ENCODE peak calls at places on chromosomes 11 and 22, in nine cellular contexts. X is heart left ventricle; T is adrenal gland; N is CD8-positive, alpha-beta memory T cell; J is tibial artery; I is SJSA1; B is HAP-1; A is right atrium auricular region; D is OCI-LY7. L is an unnamed sample.
A peak's percentile ranks its signal among the peaks of the same experiment; 100 is the strongest.

GRCh38 chr11:116970485-116971292 is 127.5 kb downstream of the SIK3 start:
- DNase-seq in X (no peak), T (no peak), N (no peak), J (no peak), I (no peak), B (no peak), A (no peak), D (no peak), L (no peak)

GRCh38 chr22:50437511-50438304 is 37.1 kb downstream of the SBF1 start:
- DNase-seq in X (no peak), T (no peak), N (no peak), J (no peak), I (no peak), B (no peak), A (no peak), D (no peak), L (no peak)

GRCh38 chr11:4022669-4023068 is 71.9 kb upstream of the RRM1 start:
- DNase-seq in X (no peak), T (no peak), N (no peak), J (no peak), I (no peak), B (no peak), A (no peak), D (no peak), L (no peak)

GRCh38 chr22:39266398-39267030 is 21.7 kb upstream of the PDGFB start:
- DNase-seq in X (no peak), T (no peak), N (no peak), J (no peak), I (no peak), B (no peak), A (peak; percentile 69), D (no peak), L (no peak)

GRCh38 chr22:35910013-35910860 is 118.4 kb downstream of the RBFOX2 start:
- DNase-seq in X (no peak), T (no peak), N (no peak), J (no peak), I (no peak), B (peak; percentile 72), A (no peak), D (no peak), L (no peak)

GRCh38 chr11:84894666-84895065 is 732.5 kb downstream of the DLG2 start:
- DNase-seq in X (no peak), T (no peak), N (no peak), J (no peak), I (no peak), B (no peak), A (no peak), D (no peak), L (no peak)

GRCh38 chr11:43992834-43993637 is 50.6 kb downstream of the C11orf96 start:
- DNase-seq in X (peak; percentile 37), T (no peak), N (no peak), J (peak; percentile 80), I (no peak), B (no peak), A (no peak), D (no peak), L (no peak)

GRCh38 chr11:2742611-2743426 is 43.0 kb upstream of the KCNQ1OT1 start:
- DNase-seq in X (no peak), T (peak; percentile 15), N (no peak), J (peak; percentile 54), I (no peak), B (no peak), A (no peak), D (no peak), L (no peak)

GRCh38 chr11:3021125-3021524 is 29.0 kb upstream of the NAP1L4 start:
- DNase-seq in X (no peak), T (no peak), N (no peak), J (no peak), I (no peak), B (no peak), A (no peak), D (peak; percentile 54), L (no peak)

GRCh38 chr11:115637842-115638241 is 133.6 kb upstream of the CADM1 start:
- DNase-seq in X (no peak), T (no peak), N (no peak), J (no peak), I (no peak), B (no peak), A (no peak), D (no peak), L (no peak)

GRCh38 chr11:71241721-71242259 is 10.6 kb downstream of the SHANK2 start:
- DNase-seq in X (no peak), T (no peak), N (no peak), J (no peak), I (no peak), B (no peak), A (no peak), D (no peak), L (no peak)

GRCh38 chr11:119115484-119116234 is 5.7 kb upstream of the HINFP start:
- DNase-seq in X (peak; percentile 58), T (peak; percentile 65), N (no peak), J (peak; percentile 74), I (no peak), B (no peak), A (peak; percentile 68), D (no peak), L (no peak)

GRCh38 chr11:61917357-61918109 is at the start of gene RAB3IL1:
- DNase-seq in X (peak; percentile 79), T (peak; percentile 52), N (no peak), J (no peak), I (peak; percentile 66), B (peak; percentile 34), A (no peak), D (no peak), L (no peak)

GRCh38 chr11:1864831-1865665 is 12.2 kb downstream of the LSP1 start:
- DNase-seq in X (no peak), T (peak; percentile 86), N (no peak), J (peak; percentile 83), I (no peak), B (no peak), A (no peak), D (no peak), L (no peak)

GRCh38 chr22:28933321-28933720 is 49.9 kb downstream of the ZNRF3 start:
- DNase-seq in X (no peak), T (no peak), N (no peak), J (no peak), I (no peak), B (no peak), A (no peak), D (no peak), L (no peak)

GRCh38 chr11:20156876-20157613 is 3.2 kb downstream of the DBX1 start:
- DNase-seq in X (no peak), T (no peak), N (no peak), J (no peak), I (no peak), B (no peak), A (no peak), D (no peak), L (no peak)
- H3K4me3 ChIP-seq in X (peak overlapping the region; percentile 11), T (peak overlapping the region; percentile 27), N (peak overlapping the region; percentile 60), J (no peak overlapping the region), I (no peak overlapping the region), B (no peak overlapping the region), A (no peak overlapping the region), D (no peak overlapping the region), L (peak overlapping the region; percentile 4)

GRCh38 chr11:129640671-129641070 is 175.0 kb upstream of the TMEM45B start:
- DNase-seq in X (no peak), T (no peak), N (no peak), J (no peak), I (no peak), B (no peak), A (no peak), D (no peak), L (no peak)
- H3K4me1 ChIP-seq in X (no peaks in the 10 kb centered on the region), T (no peaks in the 10 kb centered on the region), N (peaks cover 4% of the 10 kb centered on the region), J (no peaks in the 10 kb centered on the region), I (peaks cover 25% of the 10 kb centered on the region), B (no peaks in the 10 kb centered on the region), A (no peaks in the 10 kb centered on the region), D (no peaks in the 10 kb centered on the region), L (peaks cover 18% of the 10 kb centered on the region)

DNA sequence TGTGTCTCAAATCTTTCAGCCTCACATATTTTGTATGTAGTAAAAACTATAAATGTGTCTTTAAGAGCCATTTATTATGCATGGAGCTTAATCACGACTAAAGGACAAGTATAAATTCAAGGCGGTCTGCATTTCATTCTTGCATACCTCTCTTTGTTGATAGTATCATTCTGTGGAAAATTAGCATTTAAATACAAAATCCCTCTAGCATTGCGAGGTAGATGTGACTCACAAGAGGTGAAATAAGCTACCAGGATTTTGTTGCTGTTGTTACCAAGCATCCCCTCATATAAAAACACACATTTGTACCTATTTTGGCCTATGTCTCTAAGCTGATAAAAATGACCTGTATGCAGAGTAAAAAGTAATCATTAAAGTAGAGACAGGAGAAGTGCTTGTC is 537.4 kb upstream of the LUZP2 start:
- DNase-seq in X (no peak), T (no peak), N (no peak), J (no peak), I (no peak), B (peak; percentile 98), A (no peak), D (no peak), L (no peak)
- H3K4me3 ChIP-seq in X (no peak overlapping the region), T (no peak overlapping the region), N (no peak overlapping the region), J (no peak overlapping the region), I (no peak overlapping the region), B (no peak overlapping the region), A (no peak overlapping the region), D (no peak overlapping the region), L (no peak overlapping the region)

DNA sequence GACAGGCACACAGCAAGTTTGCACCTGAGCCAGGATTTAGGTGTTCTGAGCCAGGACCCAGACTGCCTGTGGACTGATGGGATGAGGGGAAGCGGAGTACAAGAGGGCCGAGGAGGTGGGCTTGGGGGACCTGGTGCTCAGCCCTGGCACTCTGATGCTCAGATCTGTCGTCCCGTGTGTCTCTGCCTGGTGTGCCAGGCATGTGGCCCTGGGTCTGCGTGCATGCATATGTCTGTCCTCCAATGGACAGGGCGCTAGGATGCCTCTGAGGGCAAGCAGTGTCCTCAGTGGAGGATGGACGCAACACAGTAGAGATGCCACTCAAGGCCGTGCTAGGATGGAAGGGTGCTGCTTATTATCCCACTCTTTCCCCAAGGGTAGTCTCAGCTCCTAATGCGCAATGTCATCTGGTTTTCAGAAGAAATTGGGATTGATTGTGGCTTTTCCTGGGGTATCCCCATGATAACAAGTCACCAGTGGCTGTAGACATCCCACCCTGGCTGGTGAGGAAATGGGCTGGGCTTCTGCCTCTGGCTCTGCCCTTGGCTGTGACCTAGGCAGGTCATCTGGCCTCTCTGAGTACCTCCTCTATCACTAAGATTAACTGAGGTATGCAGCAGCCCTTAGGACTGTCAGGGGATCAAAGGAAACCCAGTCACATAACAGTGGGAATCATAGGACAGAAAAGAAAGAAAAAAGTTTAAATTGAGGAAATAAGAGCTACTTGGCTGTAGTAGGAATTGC is 35.7 kb upstream of the SUSD2 start:
- DNase-seq in X (no peak), T (no peak), N (no peak), J (no peak), I (no peak), B (no peak), A (no peak), D (no peak), L (no peak)
- H3K4me1 ChIP-seq in X (peaks cover 71% of the 10 kb centered on the region), T (peaks cover 39% of the 10 kb centered on the region), N (peaks cover 75% of the 10 kb centered on the region), J (peaks cover 61% of the 10 kb centered on the region), I (peaks cover 60% of the 10 kb centered on the region), B (no peaks in the 10 kb centered on the region), A (no peaks in the 10 kb centered on the region), D (peaks cover 30% of the 10 kb centered on the region), L (peaks cover 52% of the 10 kb centered on the region)